ENCODE peak calls at places on chromosomes 12 and 14, in nine cellular contexts. X is NB4, N is breast epithelium, F is A549, Y is uterus, P is H54, D is esophagus squamous epithelium, O is HepG2, W is spleen. Z is an unnamed sample.

GRCh38 chr14:72023128-72024042 is 91.2 kb downstream of the RGS6 start:
- DNase-seq in X (no peak), N (no peak), F (no peak), Y (no peak), P (no peak), D (no peak), O (no peak), W (no peak), Z (no peak)

GRCh38 chr12:97404093-97404492 is 58.5 kb upstream of the RMST start:
- DNase-seq in X (no peak), N (no peak), F (no peak), Y (no peak), P (no peak), D (no peak), O (no peak), W (no peak), Z (no peak)

GRCh38 chr14:103543721-103544626 is 15.0 kb downstream of the TRMT61A start:
- DNase-seq in X (no peak), N (no peak), F (no peak), Y (peak; percentile 82), P (no peak), D (no peak), O (no peak), W (peak; percentile 72), Z (no peak)

GRCh38 chr12:112283541-112283940 is 98.7 kb downstream of the HECTD4 start:
- DNase-seq in X (no peak), N (no peak), F (no peak), Y (no peak), P (no peak), D (no peak), O (no peak), W (no peak), Z (no peak)

GRCh38 chr14:79111963-79112362 is 941.8 kb downstream of the NRXN3 start:
- DNase-seq in X (no peak), N (no peak), F (no peak), Y (no peak), P (no peak), D (no peak), O (no peak), W (no peak), Z (no peak)

GRCh38 chr12:24363177-24363754 is 413.8 kb upstream of the SOX5 start:
- DNase-seq in X (no peak), N (no peak), F (no peak), Y (no peak), P (no peak), D (no peak), O (no peak), W (no peak), Z (no peak)

GRCh38 chr12:212799-213526 is 994 bp downstream of the SLC6A12 start:
- DNase-seq in X (no peak), N (no peak), F (no peak), Y (peak; percentile 26), P (no peak), D (no peak), O (peak; percentile 47), W (peak; percentile 73), Z (no peak)

GRCh38 chr12:54398995-54399793 is 14.7 kb upstream of the ZNF385A start:
- DNase-seq in X (peak; percentile 89), N (peak; percentile 81), F (peak; percentile 85), Y (peak; percentile 89), P (peak; percentile 78), D (no peak), O (peak; percentile 62), W (peak; percentile 94), Z (peak; percentile 91)

GRCh38 chr14:102568115-102568614 is 24.3 kb upstream of the RCOR1 start:
- DNase-seq in X (peak; percentile 41), N (no peak), F (peak; percentile 50), Y (no peak), P (no peak), D (no peak), O (peak; percentile 52), W (no peak), Z (peak; percentile 33)

GRCh38 chr12:5511644-5512584 is 80.0 kb downstream of the NTF3 start:
- DNase-seq in X (peak; percentile 18), N (peak; percentile 10), F (peak; percentile 13), Y (peak; percentile 24), P (no peak), D (no peak), O (no peak), W (peak; percentile 81), Z (peak; percentile 49)

GRCh38 chr12:75585309-75585708 is 73.9 kb upstream of the KRR1 start:
- DNase-seq in X (no peak), N (no peak), F (peak; percentile 39), Y (no peak), P (peak; percentile 6), D (no peak), O (no peak), W (no peak), Z (no peak)

GRCh38 chr12:15910864-15911696 is at the start of gene DERA:
- DNase-seq in X (peak; percentile 84), N (peak; percentile 59), F (peak; percentile 83), Y (peak; percentile 82), P (peak; percentile 56), D (no peak), O (peak; percentile 52), W (peak; percentile 95), Z (peak; percentile 77)
- TF ChIP-seq POLR2A in X (peak; percentile 76), N (peak; percentile 68), F (peak; percentile 93), Y (peak; percentile 92), P (peak; percentile 87), D (peak; percentile 85), O (peak; percentile 81), W (no peak), Z (peak; percentile 74)

GRCh38 chr14:55065411-55065810 is 14.0 kb downstream of the MAPK1IP1L start:
- DNase-seq in X (no peak), N (peak; percentile 19), F (no peak), Y (no peak), P (no peak), D (no peak), O (no peak), W (no peak), Z (no peak)
- TF ChIP-seq POLR2A in X (no peak), N (no peak), F (no peak), Y (no peak), P (no peak), D (no peak), O (no peak), W (no peak), Z (no peak)

GRCh38 chr14:67359319-67359774 is 257 bp downstream of the ATP6V1D start:
- DNase-seq in X (no peak), N (no peak), F (no peak), Y (no peak), P (peak; percentile 15), D (no peak), O (peak; percentile 3), W (peak; percentile 89), Z (no peak)
- TF ChIP-seq POLR2A in X (no peak), N (no peak), F (no peak), Y (peak; percentile 18), P (peak; percentile 16), D (no peak), O (no peak), W (no peak), Z (no peak)

GRCh38 chr14:58598028-58598850 is 39.5 kb upstream of the DACT1 start:
- DNase-seq in X (no peak), N (no peak), F (no peak), Y (no peak), P (no peak), D (no peak), O (no peak), W (no peak), Z (no peak)
- TF ChIP-seq POLR2A in X (no peak), N (no peak), F (no peak), Y (no peak), P (no peak), D (no peak), O (no peak), W (no peak), Z (no peak)

GRCh38 chr12:56224102-56224701 is at the start of gene NABP2:
- DNase-seq in X (peak; percentile 99), N (peak; percentile 98), F (peak; percentile 99), Y (peak; percentile 98), P (peak; percentile 98), D (peak; percentile 74), O (peak; percentile 92), W (peak; percentile 98), Z (peak; percentile 97)
- TF ChIP-seq POLR2A in X (no peak), N (no peak), F (peak; percentile 61), Y (peak; percentile 51), P (peak; percentile 52), D (no peak), O (no peak), W (no peak), Z (peak; percentile 47)

GRCh38 chr14:90398315-90398811 is 1.5 kb downstream of the CALM1 start:
- DNase-seq in X (peak; percentile 75), N (peak; percentile 52), F (peak; percentile 29), Y (no peak), P (no peak), D (no peak), O (no peak), W (peak; percentile 92), Z (peak; percentile 74)

GRCh38 chr14:90399541-90400444 is 3.0 kb downstream of the CALM1 start:
- DNase-seq in X (peak; percentile 93), N (peak; percentile 90), F (peak; percentile 93), Y (peak; percentile 85), P (peak; percentile 98), D (peak; percentile 71), O (peak; percentile 83), W (peak; percentile 95), Z (peak; percentile 94)

GRCh38 chr14:90396342-90397339 is at the start of gene CALM1:
- DNase-seq in X (peak; percentile 96), N (peak; percentile 86), F (peak; percentile 96), Y (peak; percentile 96), P (peak; percentile 95), D (peak; percentile 63), O (peak; percentile 74), W (peak; percentile 99), Z (peak; percentile 98)

GRCh38 chr14:90398841-90399540 is 2.2 kb downstream of the CALM1 start:
- DNase-seq in X (no peak), N (no peak), F (no peak), Y (no peak), P (no peak), D (no peak), O (no peak), W (no peak), Z (no peak)

GRCh38 chr14:90397401-90398314 is 829 bp downstream of the CALM1 start:
- DNase-seq in X (peak; percentile 92), N (peak; percentile 39), F (peak; percentile 55), Y (peak; percentile 59), P (peak; percentile 71), D (no peak), O (peak; percentile 34), W (peak; percentile 94), Z (peak; percentile 75)
- TF ChIP-seq POLR2A in X (peak; percentile 16), N (no peak), F (peak; percentile 9), Y (no peak), P (peak; percentile 51), D (no peak), O (peak; percentile 15), W (no peak), Z (no peak)

GRCh38 chr12:113334786-113335539 is at the start of gene SLC8B1:
- DNase-seq in X (peak; percentile 91), N (peak; percentile 80), F (peak; percentile 83), Y (peak; percentile 92), P (peak; percentile 79), D (peak; percentile 13), O (peak; percentile 64), W (peak; percentile 98), Z (peak; percentile 92)
- TF ChIP-seq POLR2A in X (peak; percentile 96), N (peak; percentile 81), F (peak; percentile 96), Y (peak; percentile 91), P (peak; percentile 93), D (peak; percentile 93), O (peak; percentile 89), W (peak; percentile 56), Z (peak; percentile 51)

Z was measured in erythroblast.